ENCODE peak calls at places on chromosome 4, in six cellular contexts. J, P, F, Z, L and A are unnamed samples.

GRCh38 chr4:108512615-108513505 is 107.5 kb upstream of the RPL34 start:
- DNase-seq in L (peak), Z (peak), F (peak), P (peak), J (peak), A (peak)

GRCh38 chr4:169352332-169352731 is 81.6 kb upstream of the SH3RF1 start:
- DNase-seq in Z (no peak), P (no peak), F (no peak), L (no peak), J (no peak), A (no peak)

GRCh38 chr4:165873298-165874071 is 448 bp downstream of the TLL1 start:
- DNase-seq in P (no peak), Z (no peak), F (no peak), J (no peak), L (peak), A (no peak)

GRCh38 chr4:89031272-89031671 is 25.7 kb downstream of the FAM13A start:
- DNase-seq in P (no peak), F (no peak), L (no peak), Z (no peak), J (no peak), A (no peak)

GRCh38 chr4:185165605-185166063 is 22.6 kb downstream of the SLC25A4 start:
- DNase-seq in P (no peak), F (peak), L (no peak), Z (no peak), J (no peak), A (peak)

GRCh38 chr4:118941799-118942198 is 53.1 kb downstream of the SYNPO2 start:
- DNase-seq in J (no peak), F (no peak), L (no peak), P (no peak), Z (no peak), A (no peak)

GRCh38 chr4:186068581-186069402 is at the start of gene TLR3:
- DNase-seq in L (peak), F (no peak), Z (peak), J (no peak), P (no peak), A (peak)

GRCh38 chr4:182556576-182556975 is 313.4 kb downstream of the TENM3 start:
- DNase-seq in L (no peak), Z (peak), P (no peak), F (peak), J (no peak), A (no peak)

GRCh38 chr4:18021470-18021719 is 160 bp downstream of the LCORL start:
- DNase-seq in P (no peak), Z (no peak), F (no peak), L (no peak), J (no peak), A (no peak)

GRCh38 chr4:25509656-25510055 is 132.6 kb downstream of the ANAPC4 start:
- DNase-seq in L (no peak), J (no peak), P (no peak), F (no peak), Z (no peak), A (no peak)

GRCh38 chr4:88219099-88219498 is 60.7 kb upstream of the ABCG2 start:
- DNase-seq in L (peak), F (peak), Z (peak), J (no peak), P (no peak), A (no peak)

GRCh38 chr4:80196259-80197131 is 808 bp upstream of the PRDM8 start:
- DNase-seq in P (no peak), J (no peak), L (no peak), Z (no peak), F (no peak), A (no peak)

GRCh38 chr4:81828991-81829390 is 357.3 kb upstream of the RASGEF1B start:
- DNase-seq in J (no peak), L (no peak), Z (no peak), P (no peak), F (no peak), A (no peak)

GRCh38 chr4:86896596-86896995 is 4.4 kb upstream of the C4orf36 start:
- DNase-seq in F (no peak), L (no peak), Z (no peak), J (no peak), P (no peak), A (no peak)

GRCh38 chr4:54709281-54709854 is 51.6 kb downstream of the KIT start:
- DNase-seq in Z (no peak), P (no peak), J (no peak), F (no peak), L (peak), A (no peak)

GRCh38 chr4:185693548-185694215 is 118.3 kb downstream of the SORBS2 start:
- DNase-seq in P (no peak), J (no peak), Z (no peak), L (no peak), F (no peak), A (no peak)

GRCh38 chr4:167232805-167233522 is 1.3 kb downstream of the SPOCK3 start:
- DNase-seq in P (no peak), F (no peak), Z (no peak), J (no peak), L (no peak), A (no peak)

GRCh38 chr4:3387154-3387942 is 54.4 kb upstream of the HGFAC start:
- DNase-seq in P (no peak), L (no peak), J (no peak), F (no peak), Z (no peak), A (no peak)

GRCh38 chr4:128220286-128221235 is 67.1 kb downstream of the PGRMC2 start:
- DNase-seq in F (peak), Z (peak), J (no peak), L (peak), P (no peak), A (peak)

GRCh38 chr4:16616981-16617380 is 281.5 kb downstream of the LDB2 start:
- DNase-seq in L (no peak), Z (no peak), J (no peak), P (no peak), F (no peak), A (no peak)

GRCh38 chr4:77579406-77580076 is 26.1 kb upstream of the CXCL13 start:
- DNase-seq in P (no peak), L (no peak), J (no peak), Z (peak), F (peak), A (no peak)

GRCh38 chr4:104531390-104531789 is 36.7 kb upstream of the CXXC4 start:
- DNase-seq in J (no peak), P (no peak), F (no peak), L (no peak), Z (no peak), A (no peak)

GRCh38 chr4:102219143-102219542 is 126.1 kb downstream of the SLC39A8 start:
- DNase-seq in F (no peak), Z (no peak), J (no peak), P (no peak), L (no peak), A (no peak)